ENCODE peak calls at places on chromosomes 11 and 22, in four cellular contexts. T, F, K and P are unnamed samples.

GRCh38 chr22:28801845-28802594 is 1.7 kb upstream of the XBP1 start:
- DNase-seq in T (no peak), F (no peak), K (no peak), P (no peak)

GRCh38 chr22:35995772-35996171 is 32.9 kb downstream of the RBFOX2 start:
- DNase-seq in T (no peak), F (no peak), K (peak; percentile 39), P (peak; percentile 55)

GRCh38 chr11:45654242-45654641 is 11.2 kb downstream of the CHST1 start:
- DNase-seq in T (peak; percentile 23), F (no peak), K (no peak), P (no peak)

GRCh38 chr11:59208956-59209355 is 3.8 kb downstream of the MPEG1 start:
- DNase-seq in T (no peak), F (no peak), K (no peak), P (no peak)

GRCh38 chr22:37624876-37625275 is 14.6 kb upstream of the SH3BP1 start:
- DNase-seq in T (no peak), F (no peak), K (no peak), P (no peak)

GRCh38 chr11:114953039-114953438 is 274.7 kb downstream of the NXPE2 start:
- DNase-seq in T (no peak), F (no peak), K (no peak), P (peak; percentile 54)

GRCh38 chr11:14583252-14584105 is 60.1 kb upstream of the PDE3B start:
- DNase-seq in T (no peak), F (no peak), K (no peak), P (no peak)

GRCh38 chr11:96141649-96142048 is 201.3 kb downstream of the MAML2 start:
- DNase-seq in T (no peak), F (no peak), K (no peak), P (no peak)

GRCh38 chr11:76602431-76602861 is 68.1 kb downstream of the LRRC32 start:
- DNase-seq in T (no peak), F (no peak), K (peak; percentile 71), P (no peak)

GRCh38 chr11:13384837-13385417 is 78.1 kb downstream of the BTBD10 start:
- DNase-seq in T (peak; percentile 54), F (peak; percentile 15), K (peak; percentile 12), P (peak; percentile 74)

GRCh38 chr22:20413217-20414058 is 19.5 kb downstream of the ZNF74 start:
- DNase-seq in T (no peak), F (no peak), K (no peak), P (no peak)

GRCh38 chr22:35894937-35895708 is 133.5 kb downstream of the RBFOX2 start:
- DNase-seq in T (no peak), F (no peak), K (peak; percentile 75), P (no peak)

GRCh38 chr11:67667490-67668190 is 6.8 kb downstream of the ALDH3B2 start:
- DNase-seq in T (no peak), F (no peak), K (no peak), P (no peak)

GRCh38 chr22:41952713-41953112 is 763 bp downstream of the SMIM45 start:
- DNase-seq in T (no peak), F (no peak), K (no peak), P (no peak)

GRCh38 chr11:537622-538430 is 499 bp downstream of the LRRC56 start:
- DNase-seq in T (no peak), F (no peak), K (no peak), P (no peak)

GRCh38 chr11:117932426-117932825 is 3.2 kb upstream of the TMPRSS13 start:
- DNase-seq in T (peak; percentile 15), F (no peak), K (no peak), P (no peak)

GRCh38 chr22:46357711-46358505 is 22.4 kb downstream of the TRMU start:
- DNase-seq in T (no peak), F (no peak), K (no peak), P (no peak)

GRCh38 chr11:99632969-99633368 is 612.2 kb downstream of the CNTN5 start:
- DNase-seq in T (no peak), F (no peak), K (no peak), P (no peak)

GRCh38 chr22:42614312-42615091 is at the start of gene POLDIP3:
- DNase-seq in T (peak; percentile 98), F (peak; percentile 98), K (peak; percentile 99), P (peak; percentile 99)

GRCh38 chr11:27058456-27058855 is 17.8 kb downstream of the BBOX1 start:
- DNase-seq in T (no peak), F (no peak), K (peak; percentile 38), P (no peak)

GRCh38 chr22:32448980-32449379 is 15.3 kb downstream of the BPIFC start:
- DNase-seq in T (no peak), F (no peak), K (peak; percentile 29), P (no peak)

GRCh38 chr11:66068923-66069714 is 953 bp upstream of the PACS1 start:
- DNase-seq in T (no peak), F (no peak), K (no peak), P (peak; percentile 85)

GRCh38 chr11:84384637-84385227 is 1098.6 kb upstream of the CCDC90B start:
- DNase-seq in T (peak; percentile 42), F (no peak), K (peak; percentile 38), P (peak; percentile 64)

GRCh38 chr11:33488971-33489370 is 211.7 kb downstream of the C11orf91 start:
- DNase-seq in T (no peak), F (no peak), K (peak; percentile 95), P (no peak)

GRCh38 chr11:33492569-33492968 is 208.1 kb downstream of the C11orf91 start:
- DNase-seq in T (no peak), F (no peak), K (no peak), P (no peak)

DNA sequence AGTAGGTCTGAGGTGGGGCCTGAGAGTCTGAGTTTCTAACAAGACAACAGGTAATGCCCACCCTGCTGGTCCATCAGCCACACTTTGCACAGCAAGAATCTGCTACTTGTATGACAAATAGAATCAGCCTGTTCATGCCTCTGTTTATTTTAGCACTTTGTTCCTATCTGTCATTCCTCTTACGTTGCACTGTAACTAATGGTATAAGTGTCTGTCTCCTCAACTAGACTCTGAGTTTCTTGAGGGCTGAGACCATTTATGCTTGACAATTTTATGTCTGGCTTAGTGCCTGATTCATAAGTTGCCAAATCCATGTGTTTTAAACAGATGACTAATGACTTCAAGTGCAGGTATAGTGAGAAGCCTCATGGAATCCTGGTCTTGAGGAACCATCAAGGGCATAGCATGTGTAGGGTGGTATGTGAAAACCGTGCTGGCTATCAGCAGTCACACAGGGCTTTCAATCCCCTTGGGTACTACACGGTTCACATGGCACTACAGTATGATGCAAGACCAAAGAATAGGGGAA is 209.7 kb downstream of the C11orf91 start:
- DNase-seq in T (no peak), F (no peak), K (peak; percentile 60), P (no peak)
- H3K79me2 ChIP-seq in T (no peaks in the 10 kb centered on the region), F (no peaks in the 10 kb centered on the region), K (no peaks in the 10 kb centered on the region), P (no peaks in the 10 kb centered on the region)

DNA sequence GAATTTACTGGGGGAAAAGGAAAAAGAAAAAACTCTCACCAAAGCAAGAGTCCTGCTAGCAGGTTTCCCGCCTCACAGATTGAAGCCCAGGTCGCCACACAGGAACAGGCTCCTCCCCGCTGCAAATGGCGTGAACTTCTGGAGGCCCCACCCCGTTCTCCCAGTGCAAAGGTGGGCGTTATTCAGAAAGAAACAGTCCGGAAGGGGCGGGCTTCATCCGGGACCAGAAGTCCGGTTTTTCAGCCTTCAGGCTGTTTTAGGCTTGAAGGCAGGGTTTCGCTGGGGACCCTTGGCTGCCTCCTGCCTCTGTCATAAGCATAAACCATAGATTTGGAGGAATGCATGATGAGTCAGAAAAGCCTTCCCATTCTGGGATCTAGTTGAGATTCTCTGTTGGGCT is 148.3 kb upstream of the POU2AF2 start:
- DNase-seq in T (peak; percentile 90), F (no peak), K (peak; percentile 58), P (peak; percentile 78)
- H2BK5ac ChIP-seq in T (no peak overlapping the region), F (no peak overlapping the region), K (no peak overlapping the region), P (no peak overlapping the region)

GRCh38 chr11:94802501-94802900 is 34.3 kb downstream of the AMOTL1 start:
- DNase-seq in T (no peak), F (no peak), K (no peak), P (no peak)

GRCh38 chr11:94801866-94802460 is 33.8 kb downstream of the AMOTL1 start:
- DNase-seq in T (no peak), F (no peak), K (no peak), P (no peak)

GRCh38 chr11:94800394-94800793 is 32.2 kb downstream of the AMOTL1 start:
- DNase-seq in T (no peak), F (no peak), K (no peak), P (no peak)

GRCh38 chr11:94796863-94797262 is 28.7 kb downstream of the AMOTL1 start:
- DNase-seq in T (no peak), F (no peak), K (no peak), P (no peak)

DNA sequence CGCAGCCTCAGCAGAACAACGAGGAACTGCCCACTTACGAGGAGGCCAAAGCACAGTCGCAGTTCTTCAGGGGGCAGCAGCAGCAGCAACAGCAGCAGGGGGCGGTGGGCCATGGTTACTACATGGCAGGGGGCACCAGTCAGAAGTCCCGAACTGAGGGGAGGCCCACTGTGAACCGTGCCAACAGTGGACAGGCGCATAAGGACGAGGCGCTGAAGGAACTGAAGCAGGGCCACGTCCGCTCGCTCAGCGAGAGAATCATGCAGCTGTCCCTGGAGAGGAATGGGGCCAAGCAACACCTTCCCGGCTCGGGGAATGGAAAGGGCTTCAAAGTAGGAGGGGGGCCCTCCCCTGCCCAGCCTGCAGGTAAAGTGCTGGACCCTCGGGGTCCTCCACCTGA is 31.6 kb downstream of the AMOTL1 start:
- DNase-seq in T (no peak), F (no peak), K (no peak), P (no peak)
- H3K79me2 ChIP-seq in T (no peaks in the 10 kb centered on the region), F (peaks cover 24% of the 10 kb centered on the region), K (peaks cover 2% of the 10 kb centered on the region), P (peaks cover 69% of the 10 kb centered on the region)

GRCh38 chr22:19378362-19378711 is 53.2 kb downstream of the HIRA start:
- DNase-seq in T (no peak), F (no peak), K (no peak), P (no peak)
- H2BK5ac ChIP-seq in T (no peak overlapping the region), F (no peak overlapping the region), K (no peak overlapping the region), P (no peak overlapping the region)

GRCh38 chr11:57674251-57674650 is 6.3 kb downstream of the ZDHHC5 start:
- DNase-seq in T (no peak), F (no peak), K (no peak), P (no peak)
- H3K79me2 ChIP-seq in T (peaks cover 8% of the 10 kb centered on the region), F (peaks cover 77% of the 10 kb centered on the region), K (peaks cover 8% of the 10 kb centered on the region), P (peaks cover 43% of the 10 kb centered on the region)